ENCODE peak calls at places on chromosomes 6 and 20, in nine cellular contexts. One of them, this sample, is unnamed.

GRCh38 chr6:130018830-130019795 is 732 bp downstream of the L3MBTL3 start:
- DNase-seq in heart right ventricle: peak; percentile 21
- DNase-seq in fibroblast of mammary gland: peak; percentile 23
- DNase-seq in mucosa of descending colon: peak; percentile 65
- DNase-seq in AG10803: peak; percentile 45
- DNase-seq in endodermal cell: peak; percentile 75
- DNase-seq in ovary: peak; percentile 39
- DNase-seq in iPS DF 6.9: no peak
- DNase-seq in fibroblast of villous mesenchyme: peak; percentile 49
- DNase-seq in this sample: peak; percentile 61

GRCh38 chr6:159499034-159499433 is 194.0 kb downstream of the SOD2 start:
- DNase-seq in heart right ventricle: no peak
- DNase-seq in fibroblast of mammary gland: no peak
- DNase-seq in mucosa of descending colon: no peak
- DNase-seq in AG10803: no peak
- DNase-seq in endodermal cell: no peak
- DNase-seq in ovary: no peak
- DNase-seq in iPS DF 6.9: no peak
- DNase-seq in fibroblast of villous mesenchyme: no peak
- DNase-seq in this sample: no peak

GRCh38 chr6:72260489-72260888 is 361.4 kb upstream of the KCNQ5 start:
- DNase-seq in heart right ventricle: no peak
- DNase-seq in fibroblast of mammary gland: no peak
- DNase-seq in mucosa of descending colon: no peak
- DNase-seq in AG10803: peak; percentile 18
- DNase-seq in endodermal cell: no peak
- DNase-seq in ovary: no peak
- DNase-seq in iPS DF 6.9: no peak
- DNase-seq in fibroblast of villous mesenchyme: peak; percentile 6
- DNase-seq in this sample: peak; percentile 24

GRCh38 chr6:34391023-34391485 is 1.4 kb downstream of the NUDT3 start:
- DNase-seq in heart right ventricle: peak; percentile 33
- DNase-seq in fibroblast of mammary gland: peak; percentile 83
- DNase-seq in mucosa of descending colon: no peak
- DNase-seq in AG10803: peak; percentile 96
- DNase-seq in endodermal cell: no peak
- DNase-seq in ovary: peak; percentile 52
- DNase-seq in iPS DF 6.9: no peak
- DNase-seq in fibroblast of villous mesenchyme: peak; percentile 92
- DNase-seq in this sample: peak; percentile 80

GRCh38 chr6:24149836-24150235 is 23.8 kb downstream of the NRSN1 start:
- DNase-seq in heart right ventricle: no peak
- DNase-seq in fibroblast of mammary gland: no peak
- DNase-seq in mucosa of descending colon: no peak
- DNase-seq in AG10803: no peak
- DNase-seq in endodermal cell: no peak
- DNase-seq in ovary: no peak
- DNase-seq in iPS DF 6.9: no peak
- DNase-seq in fibroblast of villous mesenchyme: no peak
- DNase-seq in this sample: no peak

GRCh38 chr6:27091661-27092315 is 155.7 kb upstream of the PRSS16 start:
- DNase-seq in heart right ventricle: no peak
- DNase-seq in fibroblast of mammary gland: peak; percentile 95
- DNase-seq in mucosa of descending colon: no peak
- DNase-seq in AG10803: peak; percentile 94
- DNase-seq in endodermal cell: peak; percentile 78
- DNase-seq in ovary: no peak
- DNase-seq in iPS DF 6.9: no peak
- DNase-seq in fibroblast of villous mesenchyme: peak; percentile 84
- DNase-seq in this sample: peak; percentile 93

GRCh38 chr6:37024665-37025337 is 19.3 kb downstream of the FGD2 start:
- DNase-seq in heart right ventricle: no peak
- DNase-seq in fibroblast of mammary gland: no peak
- DNase-seq in mucosa of descending colon: peak; percentile 43
- DNase-seq in AG10803: peak; percentile 58
- DNase-seq in endodermal cell: peak; percentile 50
- DNase-seq in ovary: no peak
- DNase-seq in iPS DF 6.9: no peak
- DNase-seq in fibroblast of villous mesenchyme: no peak
- DNase-seq in this sample: no peak

GRCh38 chr20:32649697-32650471 is 23.9 kb downstream of the C20orf203 start:
- DNase-seq in heart right ventricle: no peak
- DNase-seq in fibroblast of mammary gland: no peak
- DNase-seq in mucosa of descending colon: no peak
- DNase-seq in AG10803: no peak
- DNase-seq in endodermal cell: peak; percentile 52
- DNase-seq in ovary: no peak
- DNase-seq in iPS DF 6.9: no peak
- DNase-seq in fibroblast of villous mesenchyme: no peak
- DNase-seq in this sample: no peak

GRCh38 chr6:165556116-165556843 is 106.8 kb downstream of the PDE10A start:
- DNase-seq in heart right ventricle: no peak
- DNase-seq in fibroblast of mammary gland: no peak
- DNase-seq in mucosa of descending colon: no peak
- DNase-seq in AG10803: no peak
- DNase-seq in endodermal cell: no peak
- DNase-seq in ovary: no peak
- DNase-seq in iPS DF 6.9: no peak
- DNase-seq in fibroblast of villous mesenchyme: peak; percentile 18
- DNase-seq in this sample: peak; percentile 86

GRCh38 chr6:167580512-167580911 is 246.2 kb upstream of the AFDN start:
- DNase-seq in heart right ventricle: no peak
- DNase-seq in fibroblast of mammary gland: no peak
- DNase-seq in mucosa of descending colon: no peak
- DNase-seq in AG10803: no peak
- DNase-seq in endodermal cell: no peak
- DNase-seq in ovary: no peak
- DNase-seq in iPS DF 6.9: no peak
- DNase-seq in fibroblast of villous mesenchyme: no peak
- DNase-seq in this sample: no peak

GRCh38 chr20:63697868-63698545 is 1.6 kb downstream of the TNFRSF6B start:
- DNase-seq in heart right ventricle: no peak
- DNase-seq in fibroblast of mammary gland: no peak
- DNase-seq in mucosa of descending colon: no peak
- DNase-seq in AG10803: no peak
- DNase-seq in endodermal cell: peak; percentile 52
- DNase-seq in ovary: peak; percentile 18
- DNase-seq in iPS DF 6.9: no peak
- DNase-seq in fibroblast of villous mesenchyme: no peak
- DNase-seq in this sample: no peak

GRCh38 chr20:54837226-54837625 is 361.8 kb downstream of the DOK5 start:
- DNase-seq in heart right ventricle: no peak
- DNase-seq in fibroblast of mammary gland: no peak
- DNase-seq in mucosa of descending colon: no peak
- DNase-seq in AG10803: no peak
- DNase-seq in endodermal cell: no peak
- DNase-seq in ovary: no peak
- DNase-seq in iPS DF 6.9: no peak
- DNase-seq in fibroblast of villous mesenchyme: no peak
- DNase-seq in this sample: no peak

GRCh38 chr6:3494391-3495100 is 37.7 kb upstream of the SLC22A23 start:
- DNase-seq in heart right ventricle: no peak
- DNase-seq in fibroblast of mammary gland: no peak
- DNase-seq in mucosa of descending colon: no peak
- DNase-seq in AG10803: no peak
- DNase-seq in endodermal cell: no peak
- DNase-seq in ovary: no peak
- DNase-seq in iPS DF 6.9: no peak
- DNase-seq in fibroblast of villous mesenchyme: no peak
- DNase-seq in this sample: no peak

GRCh38 chr6:88806728-88807127 is 156.7 kb downstream of the RNGTT start:
- DNase-seq in heart right ventricle: no peak
- DNase-seq in fibroblast of mammary gland: no peak
- DNase-seq in mucosa of descending colon: no peak
- DNase-seq in AG10803: no peak
- DNase-seq in endodermal cell: no peak
- DNase-seq in ovary: no peak
- DNase-seq in iPS DF 6.9: no peak
- DNase-seq in fibroblast of villous mesenchyme: no peak
- DNase-seq in this sample: no peak

GRCh38 chr6:86978251-86978650 is 40.9 kb downstream of the HTR1E start:
- DNase-seq in heart right ventricle: no peak
- DNase-seq in fibroblast of mammary gland: no peak
- DNase-seq in mucosa of descending colon: no peak
- DNase-seq in AG10803: no peak
- DNase-seq in endodermal cell: no peak
- DNase-seq in ovary: no peak
- DNase-seq in iPS DF 6.9: no peak
- DNase-seq in fibroblast of villous mesenchyme: no peak
- DNase-seq in this sample: no peak

GRCh38 chr6:56040271-56040670 is 164.9 kb upstream of the BMP5 start:
- DNase-seq in heart right ventricle: no peak
- DNase-seq in fibroblast of mammary gland: peak; percentile 80
- DNase-seq in mucosa of descending colon: no peak
- DNase-seq in AG10803: peak; percentile 73
- DNase-seq in endodermal cell: no peak
- DNase-seq in ovary: no peak
- DNase-seq in iPS DF 6.9: no peak
- DNase-seq in fibroblast of villous mesenchyme: peak; percentile 67
- DNase-seq in this sample: peak; percentile 86

GRCh38 chr6:136994782-136995181 is 50.0 kb downstream of the IL20RA start:
- DNase-seq in heart right ventricle: no peak
- DNase-seq in fibroblast of mammary gland: no peak
- DNase-seq in mucosa of descending colon: no peak
- DNase-seq in AG10803: no peak
- DNase-seq in endodermal cell: no peak
- DNase-seq in ovary: no peak
- DNase-seq in iPS DF 6.9: no peak
- DNase-seq in fibroblast of villous mesenchyme: no peak
- DNase-seq in this sample: no peak

DNA sequence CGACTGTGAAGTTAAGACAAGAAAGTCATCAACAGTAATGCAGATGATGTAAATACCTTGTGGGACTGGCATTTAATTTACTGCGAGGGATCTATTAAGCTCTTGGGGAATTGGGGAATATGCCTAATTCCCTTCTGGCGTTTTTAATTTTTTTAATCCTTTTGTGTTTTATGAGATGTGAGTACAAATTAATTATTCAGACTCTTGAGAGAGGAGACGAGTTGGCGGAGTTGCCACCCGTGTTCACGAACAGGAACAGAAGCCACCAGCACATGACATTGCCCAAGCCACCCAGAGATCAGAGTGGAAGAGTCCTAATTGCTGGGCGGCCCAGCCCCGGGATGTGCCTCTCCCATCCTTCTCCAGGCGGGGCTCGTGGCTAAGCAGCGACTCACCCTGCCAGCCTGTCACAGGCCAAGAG is 518 bp upstream of the CRYBG1 start:
- DNase-seq in heart right ventricle: no peak
- DNase-seq in fibroblast of mammary gland: no peak
- DNase-seq in mucosa of descending colon: no peak
- DNase-seq in AG10803: no peak
- DNase-seq in endodermal cell: no peak
- DNase-seq in ovary: no peak
- DNase-seq in iPS DF 6.9: no peak
- DNase-seq in fibroblast of villous mesenchyme: no peak
- DNase-seq in this sample: no peak
- H3K4me3 ChIP-seq in heart right ventricle: no peak overlapping the region
- H3K4me3 ChIP-seq in fibroblast of mammary gland: no peak overlapping the region
- H3K4me3 ChIP-seq in mucosa of descending colon: no peak overlapping the region
- H3K4me3 ChIP-seq in AG10803: peak overlapping the region; percentile 29
- H3K4me3 ChIP-seq in endodermal cell: peak overlapping the region; percentile 64
- H3K4me3 ChIP-seq in ovary: peak overlapping the region; percentile 37
- H3K4me3 ChIP-seq in iPS DF 6.9: peak overlapping the region; percentile 20
- H3K4me3 ChIP-seq in fibroblast of villous mesenchyme: peak overlapping the region; percentile 40
- H3K4me3 ChIP-seq in this sample: no peak overlapping the region

DNA sequence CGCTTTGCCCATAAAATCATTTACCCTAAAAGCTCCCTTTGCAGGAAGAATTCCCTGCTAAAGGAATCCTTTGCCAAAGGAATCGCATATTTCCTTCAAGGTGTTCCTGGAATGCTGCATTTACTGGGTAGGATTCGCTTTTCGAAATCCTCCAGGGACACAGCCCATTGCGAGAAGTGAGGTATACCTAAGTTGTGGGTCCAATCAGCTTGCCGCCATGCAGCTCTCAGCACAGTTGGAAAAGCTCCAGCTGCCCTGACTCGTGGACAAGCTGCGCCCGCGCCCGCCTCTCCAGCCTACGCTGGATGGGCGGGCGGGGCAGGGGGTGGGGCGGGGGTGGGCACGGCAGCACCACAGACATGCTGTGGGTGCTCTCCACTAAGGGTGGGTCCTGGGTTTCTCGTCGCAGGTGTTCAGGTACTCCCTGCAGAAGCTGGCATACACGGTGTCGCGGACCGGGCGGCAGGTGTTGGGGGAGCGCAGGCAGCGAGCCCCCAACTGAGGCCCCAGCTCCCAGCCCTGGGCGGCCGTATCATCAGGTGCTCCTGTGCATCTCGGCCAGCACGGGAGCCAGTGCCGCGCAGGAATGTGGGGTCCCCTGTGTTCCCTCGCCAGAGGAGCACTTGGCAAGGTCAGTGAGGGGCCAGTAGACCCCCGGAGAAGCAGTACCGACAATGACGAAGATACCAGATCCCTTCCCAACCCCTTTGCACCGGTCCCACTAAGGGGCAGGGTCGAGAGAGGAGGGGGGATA is 1.4 kb downstream of the NNAT start:
- DNase-seq in heart right ventricle: peak; percentile 65
- DNase-seq in fibroblast of mammary gland: peak; percentile 14
- DNase-seq in mucosa of descending colon: peak; percentile 69
- DNase-seq in AG10803: no peak
- DNase-seq in endodermal cell: peak; percentile 56
- DNase-seq in ovary: no peak
- DNase-seq in iPS DF 6.9: no peak
- DNase-seq in fibroblast of villous mesenchyme: peak; percentile 40
- DNase-seq in this sample: peak; percentile 67
- H3K4me3 ChIP-seq in heart right ventricle: no peak overlapping the region
- H3K4me3 ChIP-seq in fibroblast of mammary gland: no peak overlapping the region
- H3K4me3 ChIP-seq in mucosa of descending colon: no peak overlapping the region
- H3K4me3 ChIP-seq in AG10803: no peak overlapping the region
- H3K4me3 ChIP-seq in endodermal cell: peak overlapping the region; percentile 81
- H3K4me3 ChIP-seq in ovary: no peak overlapping the region
- H3K4me3 ChIP-seq in iPS DF 6.9: no peak overlapping the region
- H3K4me3 ChIP-seq in fibroblast of villous mesenchyme: no peak overlapping the region
- H3K4me3 ChIP-seq in this sample: peak overlapping the region; percentile 32

DNA sequence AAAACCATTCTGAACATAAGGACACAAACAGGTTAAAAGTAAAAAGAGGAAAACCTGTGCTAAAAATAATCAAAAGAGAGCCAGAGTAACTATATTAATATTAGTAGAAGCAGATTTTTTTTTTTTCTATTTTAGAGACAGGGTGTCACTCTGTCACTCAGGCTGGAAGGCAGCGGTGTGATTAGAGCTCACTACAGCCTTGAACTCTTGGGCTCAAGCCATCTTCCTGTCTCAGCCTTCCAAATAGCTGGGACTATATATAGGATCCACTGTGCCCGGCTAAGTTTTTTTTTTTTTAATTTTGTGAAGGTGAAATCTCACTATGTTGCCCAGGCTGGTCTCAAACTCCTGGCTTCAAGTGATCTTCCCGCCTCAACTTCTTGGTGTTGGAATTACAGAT is 33.4 kb upstream of the PLN start:
- DNase-seq in heart right ventricle: peak; percentile 75
- DNase-seq in fibroblast of mammary gland: no peak
- DNase-seq in mucosa of descending colon: no peak
- DNase-seq in AG10803: no peak
- DNase-seq in endodermal cell: no peak
- DNase-seq in ovary: no peak
- DNase-seq in iPS DF 6.9: no peak
- DNase-seq in fibroblast of villous mesenchyme: no peak
- DNase-seq in this sample: no peak
- H3K4me3 ChIP-seq in heart right ventricle: no peak overlapping the region
- H3K4me3 ChIP-seq in fibroblast of mammary gland: no peak overlapping the region
- H3K4me3 ChIP-seq in mucosa of descending colon: no peak overlapping the region
- H3K4me3 ChIP-seq in AG10803: no peak overlapping the region
- H3K4me3 ChIP-seq in endodermal cell: no peak overlapping the region
- H3K4me3 ChIP-seq in ovary: no peak overlapping the region
- H3K4me3 ChIP-seq in iPS DF 6.9: no peak overlapping the region
- H3K4me3 ChIP-seq in fibroblast of villous mesenchyme: no peak overlapping the region
- H3K4me3 ChIP-seq in this sample: no peak overlapping the region

GRCh38 chr6:138690975-138691594 is 82.5 kb upstream of the CCDC28A start:
- DNase-seq in heart right ventricle: no peak
- DNase-seq in fibroblast of mammary gland: no peak
- DNase-seq in mucosa of descending colon: no peak
- DNase-seq in AG10803: no peak
- DNase-seq in endodermal cell: no peak
- DNase-seq in ovary: no peak
- DNase-seq in iPS DF 6.9: no peak
- DNase-seq in fibroblast of villous mesenchyme: no peak
- DNase-seq in this sample: no peak
- H3K4me3 ChIP-seq in heart right ventricle: no peak overlapping the region
- H3K4me3 ChIP-seq in fibroblast of mammary gland: peak overlapping the region; percentile 67
- H3K4me3 ChIP-seq in mucosa of descending colon: no peak overlapping the region
- H3K4me3 ChIP-seq in AG10803: peak overlapping the region; percentile 79
- H3K4me3 ChIP-seq in endodermal cell: peak overlapping the region; percentile 92
- H3K4me3 ChIP-seq in ovary: no peak overlapping the region
- H3K4me3 ChIP-seq in iPS DF 6.9: peak overlapping the region; percentile 74
- H3K4me3 ChIP-seq in fibroblast of villous mesenchyme: peak overlapping the region; percentile 73
- H3K4me3 ChIP-seq in this sample: peak overlapping the region; percentile 84